ENCODE peak calls at places on chromosomes 1 and 21, in six cellular contexts. M, O, G, Z, X and E are unnamed samples.

GRCh38 chr21:42016364-42016985 is 6.3 kb upstream of the ZBTB21 start:
- DNase-seq in O (no peak), X (no peak), M (no peak), G (no peak), Z (no peak), E (no peak)

GRCh38 chr1:3978928-3979325 is 78.9 kb upstream of the C1orf174 start:
- DNase-seq in X (no peak), M (no peak), O (no peak), Z (no peak), G (no peak), E (no peak)

GRCh38 chr21:45404726-45405270 is at the start of gene COL18A1:
- DNase-seq in O (peak; percentile 73), Z (peak; percentile 42), M (peak; percentile 57), X (no peak), G (peak; percentile 39), E (peak; percentile 83)

GRCh38 chr1:89779541-89779940 is 41.3 kb upstream of the LRRC8D start:
- DNase-seq in X (no peak), O (no peak), Z (no peak), G (no peak), M (no peak), E (no peak)

GRCh38 chr1:182990413-182991144 is 32.6 kb upstream of the LAMC1 start:
- DNase-seq in O (no peak), X (peak; percentile 65), M (no peak), Z (peak; percentile 78), G (peak; percentile 49), E (no peak)

GRCh38 chr1:230825061-230825803 is 43.1 kb downstream of the C1orf198 start:
- DNase-seq in O (no peak), X (peak; percentile 66), M (no peak), G (peak; percentile 49), Z (peak; percentile 86), E (no peak)

GRCh38 chr1:77407738-77408375 is 126.0 kb downstream of the AK5 start:
- DNase-seq in X (peak; percentile 77), Z (peak; percentile 29), O (no peak), G (peak; percentile 89), M (no peak), E (no peak)

GRCh38 chr1:77288275-77288674 is 6.5 kb downstream of the AK5 start:
- DNase-seq in Z (peak; percentile 48), O (no peak), M (no peak), X (no peak), G (peak; percentile 71), E (no peak)

GRCh38 chr1:205067031-205067430 is 17.2 kb downstream of the TMEM81 start:
- DNase-seq in Z (no peak), X (no peak), M (no peak), G (no peak), O (no peak), E (no peak)

GRCh38 chr1:64982134-64982533 is 15.8 kb upstream of the JAK1 start:
- DNase-seq in G (no peak), O (no peak), X (no peak), Z (no peak), M (no peak), E (no peak)

GRCh38 chr1:228919919-228920318 is 184.6 kb downstream of the RHOU start:
- DNase-seq in X (no peak), G (no peak), M (no peak), Z (no peak), O (no peak), E (peak; percentile 38)

GRCh38 chr1:77779529-77780281 is at the start of gene MIGA1:
- DNase-seq in M (peak; percentile 76), G (peak; percentile 90), O (peak; percentile 94), X (peak; percentile 77), Z (peak; percentile 88), E (peak; percentile 57)

GRCh38 chr1:42925132-42925769 is 33.4 kb downstream of the SLC2A1 start:
- DNase-seq in X (no peak), O (no peak), Z (no peak), G (peak; percentile 19), M (no peak), E (no peak)

GRCh38 chr1:240055978-240056772 is 35.5 kb upstream of the FMN2 start:
- DNase-seq in M (no peak), G (no peak), X (peak; percentile 26), Z (no peak), O (no peak), E (no peak)

DNA sequence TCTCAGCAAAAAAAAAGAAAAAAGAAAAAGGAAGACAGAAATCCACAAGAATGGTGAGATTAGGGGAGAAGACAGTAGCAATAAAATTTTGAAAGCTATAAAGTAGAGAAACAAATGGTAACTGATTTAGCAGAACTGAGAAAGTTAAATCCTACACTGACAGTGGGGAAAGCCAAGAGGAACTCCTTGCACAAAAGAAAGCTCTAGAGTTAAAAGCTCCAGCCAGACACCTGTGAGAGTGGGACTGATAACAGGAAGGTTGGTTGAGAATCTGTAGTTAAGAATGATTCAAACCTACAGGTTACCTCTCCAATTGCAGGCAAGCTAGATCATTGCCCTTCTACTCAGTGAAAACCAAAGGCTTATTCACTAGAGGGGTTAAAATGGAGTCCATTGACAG is 23.6 kb downstream of the FBXO28 start:
- DNase-seq in O (no peak), Z (no peak), X (no peak), M (no peak), G (no peak), E (no peak)
- H3K4me1 ChIP-seq in O (no peaks in the 10 kb centered on the region), Z (no peaks in the 10 kb centered on the region), X (no peaks in the 10 kb centered on the region), M (no peaks in the 10 kb centered on the region), G (no peaks in the 10 kb centered on the region), E (no peaks in the 10 kb centered on the region)

DNA sequence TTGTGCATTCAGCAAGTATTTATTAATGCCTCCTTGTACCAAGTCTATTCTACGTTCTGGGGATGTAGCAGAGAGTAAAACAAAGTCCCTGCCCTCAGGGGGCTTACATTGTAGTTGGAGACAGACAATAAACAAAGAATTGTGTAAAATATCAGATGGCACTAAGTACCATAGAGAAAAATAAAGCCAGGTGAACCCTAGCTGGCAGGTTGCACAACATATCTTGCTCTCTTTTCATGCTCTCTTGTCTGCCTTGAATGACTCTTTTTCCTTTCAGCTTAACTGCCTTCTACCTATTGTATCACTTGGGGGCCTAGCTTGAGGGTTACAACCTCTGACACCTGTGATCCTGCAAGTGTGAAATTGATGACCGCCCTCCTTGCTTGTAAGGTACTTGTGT is 20.7 kb upstream of the FASLG start:
- DNase-seq in O (no peak), X (no peak), Z (no peak), G (no peak), M (no peak), E (no peak)
- H3K4me3 ChIP-seq in O (no peak overlapping the region), X (peak overlapping the region; percentile 24), Z (no peak overlapping the region), G (no peak overlapping the region), M (no peak overlapping the region), E (no peak overlapping the region)

GRCh38 chr1:152022521-152022920 is 14.3 kb downstream of the S100A11 start:
- DNase-seq in X (no peak), G (no peak), O (no peak), Z (no peak), M (no peak), E (no peak)
- H3K4me1 ChIP-seq in X (peaks cover 5% of the 10 kb centered on the region), G (no peaks in the 10 kb centered on the region), O (no peaks in the 10 kb centered on the region), Z (peaks cover 3% of the 10 kb centered on the region), M (peaks cover 14% of the 10 kb centered on the region), E (no peaks in the 10 kb centered on the region)

DNA sequence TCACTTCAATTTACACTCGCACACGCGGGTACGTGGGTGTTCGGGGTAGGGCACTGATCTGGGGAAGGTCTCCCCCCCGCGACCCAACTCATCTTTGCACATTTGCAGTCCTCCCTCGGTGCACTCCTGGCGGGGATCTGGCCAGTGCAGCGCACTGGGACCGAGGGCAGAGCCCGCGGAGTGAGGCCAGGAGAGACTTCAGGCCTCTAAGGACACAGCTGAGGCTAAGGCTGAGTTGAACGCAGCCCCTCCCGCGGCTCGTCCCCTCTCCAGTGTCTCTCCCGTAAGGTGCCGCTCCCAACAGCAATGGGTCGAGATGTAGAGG is 939 bp upstream of the NCAM2 start:
- DNase-seq in M (peak; percentile 20), X (no peak), O (no peak), Z (no peak), G (no peak), E (no peak)
- H3K4me3 ChIP-seq in M (peak overlapping the region; percentile 88), X (peak overlapping the region; percentile 56), O (peak overlapping the region; percentile 54), Z (peak overlapping the region; percentile 85), G (no peak overlapping the region), E (peak overlapping the region; percentile 60)

GRCh38 chr1:185648858-185649589 is 85.2 kb upstream of the HMCN1 start:
- DNase-seq in Z (no peak), M (no peak), G (no peak), X (no peak), O (no peak), E (no peak)

GRCh38 chr1:185646202-185646683 is 87.9 kb upstream of the HMCN1 start:
- DNase-seq in Z (peak; percentile 98), X (peak; percentile 99), O (peak; percentile 79), M (peak; percentile 81), G (peak; percentile 99), E (no peak)

GRCh38 chr1:185644531-185644930 is 89.7 kb upstream of the HMCN1 start:
- DNase-seq in M (no peak), Z (no peak), G (no peak), X (no peak), O (no peak), E (no peak)

GRCh38 chr1:185645201-185645640 is 89.0 kb upstream of the HMCN1 start:
- DNase-seq in Z (no peak), X (peak; percentile 39), G (no peak), O (no peak), M (no peak), E (no peak)

DNA sequence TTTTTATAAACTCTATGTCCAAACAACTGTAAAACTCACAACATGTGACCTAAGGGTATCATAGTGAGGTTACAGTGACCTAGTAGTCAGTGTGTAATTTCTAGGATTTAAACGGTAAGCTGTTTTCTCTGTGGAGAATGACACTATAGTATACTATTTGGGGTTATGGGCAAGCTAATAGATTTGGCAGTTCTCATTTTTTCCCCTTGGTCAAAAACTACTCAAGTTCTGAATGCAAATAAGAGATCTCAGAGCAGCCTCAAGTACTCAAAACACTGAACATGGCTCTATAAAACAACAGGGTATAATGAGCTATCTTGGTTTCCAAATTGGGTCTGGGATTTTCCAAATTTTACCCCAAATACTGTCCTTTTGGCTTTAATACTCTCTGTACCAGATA is 88.5 kb upstream of the HMCN1 start:
- DNase-seq in G (no peak), X (peak; percentile 27), O (no peak), Z (peak; percentile 2), M (no peak), E (no peak)
- H3K4me1 ChIP-seq in G (peaks cover 23% of the 10 kb centered on the region), X (peaks cover 28% of the 10 kb centered on the region), O (peaks cover 33% of the 10 kb centered on the region), Z (peaks cover 5% of the 10 kb centered on the region), M (peaks cover 1% of the 10 kb centered on the region), E (peaks cover 15% of the 10 kb centered on the region)